ENCODE peak calls at places on chromosome 17, in four cellular contexts. M is K562, A is GM12891, G is GM12878. Z is an unnamed sample.

GRCh38 chr17:76528528-76529223 is 8.8 kb downstream of the CYGB start:
- DNase-seq in A (no peak), M (peak), G (no peak), Z (no peak)

GRCh38 chr17:13350466-13350865 is 251.3 kb downstream of the HS3ST3A1 start:
- DNase-seq in G (no peak), M (no peak), A (no peak), Z (no peak)

GRCh38 chr17:80527016-80527645 is 17.5 kb upstream of the RPTOR start:
- DNase-seq in M (no peak), A (no peak), G (no peak), Z (no peak)

GRCh38 chr17:76268991-76269981 is 4.1 kb downstream of the UBALD2 start:
- DNase-seq in A (no peak), G (no peak), M (no peak), Z (no peak)

GRCh38 chr17:44293509-44294226 is 14.7 kb upstream of the RUNDC3A start:
- DNase-seq in A (no peak), M (no peak), G (peak), Z (no peak)

GRCh38 chr17:20073056-20073979 is 64.2 kb downstream of the SPECC1 start:
- DNase-seq in G (no peak), A (no peak), M (no peak), Z (peak)

GRCh38 chr17:10155334-10156081 is 42.9 kb downstream of the GAS7 start:
- DNase-seq in G (no peak), M (no peak), A (no peak), Z (no peak)

GRCh38 chr17:58320163-58320558 is 8.4 kb downstream of the TSPOAP1 start:
- DNase-seq in A (no peak), M (no peak), G (no peak), Z (no peak)

GRCh38 chr17:50986989-50987660 is 121.0 kb upstream of the TOB1 start:
- DNase-seq in G (no peak), A (no peak), M (no peak), Z (no peak)

GRCh38 chr17:19645608-19646250 is 2.8 kb upstream of the ALDH3A2 start:
- DNase-seq in M (peak), G (no peak), A (peak), Z (no peak)

GRCh38 chr17:53543363-53543927 is 279.3 kb upstream of the KIF2B start:
- DNase-seq in G (no peak), A (no peak), M (no peak), Z (no peak)

GRCh38 chr17:53548252-53548651 is 274.5 kb upstream of the KIF2B start:
- DNase-seq in G (no peak), A (no peak), M (no peak), Z (no peak)
- TF ChIP-seq SPI1 in G (no peak), A (no peak), M (no peak), Z (no peak)

GRCh38 chr17:74994440-74994839 is 7.0 kb downstream of the CDR2L start:
- DNase-seq in M (no peak), A (no peak), G (no peak), Z (no peak)
- TF ChIP-seq SPI1 in M (no peak), A (no peak), G (no peak), Z (no peak)

DNA sequence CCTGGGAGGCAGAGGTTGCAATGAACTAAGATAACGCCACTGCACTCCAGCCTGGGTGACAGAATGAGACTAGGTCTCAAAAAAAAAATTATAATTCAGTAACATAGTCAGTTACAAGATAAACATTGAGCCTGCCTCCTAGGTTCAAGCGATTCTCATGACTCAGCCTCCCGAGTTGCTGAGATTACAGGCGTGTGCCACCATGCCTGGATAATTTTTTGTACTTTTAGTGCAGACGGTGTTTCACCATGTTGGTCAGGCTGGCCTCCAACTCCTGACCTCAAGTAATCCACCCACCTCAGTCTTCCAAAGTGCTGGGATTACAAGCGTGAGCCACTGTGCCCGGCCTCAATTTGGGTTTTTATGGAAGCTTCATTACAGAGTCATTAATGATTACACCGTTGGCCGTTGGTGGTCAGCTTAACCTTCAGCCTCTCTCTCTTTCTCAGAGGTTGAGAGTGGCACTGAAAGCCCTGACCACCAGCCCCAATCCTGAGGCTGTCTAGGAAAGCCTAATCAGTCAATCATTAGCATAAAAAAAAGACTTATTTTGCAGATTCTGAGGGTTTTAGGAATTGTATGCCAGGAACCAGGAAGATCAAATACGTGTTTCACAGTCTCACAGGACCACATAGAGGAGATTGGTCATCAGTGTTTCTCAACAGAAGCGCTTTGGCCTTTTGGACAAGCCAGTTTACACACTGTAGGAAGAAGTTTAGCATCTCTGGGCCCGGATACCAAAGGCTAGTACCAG is 1.3 kb upstream of the LRRC37A3 start:
- DNase-seq in G (no peak), A (no peak), M (no peak), Z (no peak)
- TF ChIP-seq SPI1 in G (no peak), A (no peak), M (no peak), Z (no peak)

DNA sequence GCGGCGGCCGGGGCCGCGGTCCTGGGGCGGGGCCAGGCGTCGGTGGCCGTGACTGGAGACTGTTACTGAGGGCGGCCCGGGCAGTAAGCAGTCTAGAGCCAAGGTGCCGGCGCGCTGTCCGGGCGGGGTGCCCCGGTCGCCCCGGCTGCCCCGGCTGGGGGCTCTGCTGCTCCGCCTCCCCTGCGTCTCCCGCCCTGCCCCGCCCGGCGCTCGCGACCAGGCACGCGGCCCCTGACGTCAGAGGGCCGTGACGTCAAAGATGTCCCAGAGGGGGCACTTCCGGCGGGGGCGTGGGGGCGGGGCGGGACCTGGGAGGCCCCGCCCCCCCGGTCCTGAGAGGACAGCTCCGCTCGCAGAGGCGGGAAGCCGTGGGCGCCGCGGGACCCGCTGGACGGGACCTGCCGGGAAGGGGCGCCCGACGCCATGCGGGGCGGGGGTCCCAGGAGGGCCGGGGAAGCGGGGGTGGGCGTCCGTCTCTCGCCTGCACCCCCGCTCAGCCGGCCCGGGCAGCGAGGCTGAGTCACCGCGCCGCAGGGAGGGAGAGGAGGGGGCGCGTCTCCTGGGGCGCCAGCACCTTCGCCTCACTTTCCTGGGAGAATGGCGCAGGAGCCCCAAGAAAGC is 4.5 kb upstream of the HIC1 start:
- DNase-seq in M (peak), A (no peak), G (no peak), Z (no peak)
- TF ChIP-seq SPI1 in M (no peak), A (no peak), G (no peak), Z (no peak)

GRCh38 chr17:235831-236640 is 54.6 kb upstream of the DOC2B start:
- DNase-seq in A (no peak), G (no peak), M (no peak), Z (no peak)
- TF ChIP-seq SPI1 in A (no peak), G (no peak), M (no peak), Z (no peak)

DNA sequence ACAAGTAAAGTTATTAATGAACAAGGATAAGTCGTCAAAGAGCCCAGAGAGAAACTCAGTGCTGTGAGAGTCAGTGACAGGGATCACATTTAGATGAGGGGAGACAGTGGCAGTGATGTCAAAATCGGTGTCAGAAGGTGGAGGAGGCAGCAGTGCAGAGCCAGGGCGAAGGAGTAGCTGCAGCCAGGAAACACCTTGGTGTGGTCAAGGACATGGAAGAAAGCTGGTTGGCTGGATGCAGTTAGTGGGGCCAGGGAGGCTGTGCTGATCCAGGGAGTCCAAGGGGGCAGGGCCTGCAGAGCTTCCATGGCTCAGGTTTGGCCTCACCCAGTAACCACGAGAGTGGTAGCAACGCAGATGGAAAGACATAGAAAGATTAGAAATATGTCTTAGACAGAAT is 50.7 kb upstream of the ADORA2B start:
- DNase-seq in M (no peak), A (no peak), G (no peak), Z (no peak)
- TF ChIP-seq SPI1 in M (no peak), A (no peak), G (no peak), Z (no peak)

GRCh38 chr17:6346387-6346786 is 88.5 kb downstream of the AIPL1 start:
- DNase-seq in G (no peak), A (no peak), M (no peak), Z (no peak)
- TF ChIP-seq SPI1 in G (no peak), A (no peak), M (no peak), Z (no peak)

GRCh38 chr17:1553354-1554266 is 9.0 kb downstream of the PITPNA start:
- DNase-seq in A (no peak), M (no peak), G (no peak), Z (no peak)
- TF ChIP-seq SPI1 in A (no peak), M (no peak), G (no peak), Z (no peak)

Z was measured in HL-60.